ENCODE peak calls at places on chromosomes 1 and 21, in four cellular contexts. P is mammary epithelial cell, Z is H9, M is fibroblast of lung. W is an unnamed sample.
A peak's percentile ranks its signal among the peaks of the same experiment; 100 is the strongest.

GRCh38 chr1:8082945-8083344 is 56.8 kb upstream of the ERRFI1 start:
- DNase-seq in P (no peak), Z (no peak), M (peak; percentile 82), W (peak; percentile 41)

GRCh38 chr1:153572569-153573015 is 6.9 kb upstream of the S100A2 start:
- DNase-seq in Z (peak; percentile 81), P (peak; percentile 89), M (peak; percentile 88), W (peak; percentile 94)

GRCh38 chr1:171141336-171142051 is 43.6 kb upstream of the FMO2 start:
- DNase-seq in M (peak; percentile 100), P (no peak), Z (peak; percentile 36), W (no peak)

GRCh38 chr1:232988572-232989040 is 38.2 kb downstream of the NTPCR start:
- DNase-seq in Z (no peak), M (peak; percentile 43), P (peak; percentile 57), W (peak; percentile 79)

GRCh38 chr1:154716614-154717372 is 108.8 kb upstream of the ADAR start:
- DNase-seq in P (no peak), M (no peak), Z (no peak), W (no peak)

GRCh38 chr1:234756066-234756783 is 146.2 kb upstream of the IRF2BP2 start:
- DNase-seq in P (no peak), Z (no peak), M (no peak), W (no peak)

GRCh38 chr1:84143796-84144565 is at the start of gene PRKACB:
- DNase-seq in M (peak; percentile 34), P (peak; percentile 27), Z (no peak), W (peak; percentile 63)

GRCh38 chr1:171913385-171913784 is 72.1 kb downstream of the DNM3 start:
- DNase-seq in Z (no peak), P (peak; percentile 70), M (peak; percentile 24), W (peak; percentile 68)

GRCh38 chr1:32201011-32201855 is 838 bp downstream of the CCDC28B start:
- DNase-seq in P (peak; percentile 51), M (peak; percentile 46), Z (peak; percentile 78), W (no peak)

GRCh38 chr1:94790670-94791069 is 29.5 kb upstream of the SLC44A3 start:
- DNase-seq in M (no peak), P (no peak), Z (no peak), W (no peak)

GRCh38 chr21:46568562-46568961 is 36.3 kb downstream of the S100B start:
- DNase-seq in Z (no peak), P (no peak), M (no peak), W (no peak)

GRCh38 chr1:193335797-193336428 is 149.5 kb upstream of the B3GALT2 start:
- DNase-seq in M (peak; percentile 49), P (no peak), Z (no peak), W (no peak)

GRCh38 chr1:99106274-99106673 is 101.6 kb upstream of the PLPPR5 start:
- DNase-seq in Z (no peak), M (no peak), P (no peak), W (no peak)

GRCh38 chr1:214439352-214440119 is 111.9 kb downstream of the PTPN14 start:
- DNase-seq in P (peak; percentile 99), Z (peak; percentile 49), M (peak; percentile 98), W (peak; percentile 81)

GRCh38 chr1:13786541-13786940 is 86.6 kb downstream of the PRDM2 start:
- DNase-seq in M (no peak), P (no peak), Z (no peak), W (no peak)

GRCh38 chr21:39774252-39774651 is 29.3 kb downstream of the IGSF5 start:
- DNase-seq in Z (no peak), P (no peak), M (no peak), W (no peak)

GRCh38 chr1:35220976-35221375 is 28.0 kb upstream of the SFPQ start:
- DNase-seq in Z (peak; percentile 55), M (no peak), P (no peak), W (peak; percentile 39)

GRCh38 chr1:163290025-163290610 is 31.6 kb upstream of the NUF2 start:
- DNase-seq in Z (no peak), P (no peak), M (peak; percentile 86), W (peak; percentile 22)

GRCh38 chr1:86778510-86779218 is 74.3 kb downstream of the SH3GLB1 start:
- DNase-seq in M (peak; percentile 44), Z (no peak), P (peak; percentile 43), W (peak; percentile 62)

GRCh38 chr1:221793439-221794078 is 51.7 kb upstream of the DUSP10 start:
- DNase-seq in Z (no peak), M (no peak), P (no peak), W (no peak)

GRCh38 chr1:240169188-240169587 is 77.5 kb downstream of the FMN2 start:
- DNase-seq in P (no peak), Z (no peak), M (peak; percentile 28), W (peak; percentile 69)

GRCh38 chr1:216183007-216183406 is 240.2 kb downstream of the USH2A start:
- DNase-seq in M (peak; percentile 33), P (no peak), Z (peak; percentile 75), W (peak; percentile 76)

GRCh38 chr1:1122981-1123480 is 7.1 kb upstream of the C1orf159 start:
- DNase-seq in Z (no peak), M (no peak), P (no peak), W (peak; percentile 46)

GRCh38 chr1:186683637-186684410 is 3.6 kb upstream of the PTGS2 start:
- DNase-seq in Z (no peak), P (no peak), M (no peak), W (no peak)

GRCh38 chr1:206502403-206502802 is 4.9 kb upstream of the RASSF5 start:
- DNase-seq in Z (no peak), P (no peak), M (no peak), W (no peak)

GRCh38 chr1:180415985-180416633 is 86.3 kb downstream of the ACBD6 start:
- DNase-seq in Z (no peak), M (peak; percentile 69), P (peak; percentile 8), W (peak; percentile 53)

GRCh38 chr1:53999920-54000319 is 18.1 kb downstream of the LDLRAD1 start:
- DNase-seq in M (no peak), P (peak; percentile 84), Z (no peak), W (no peak)

GRCh38 chr1:98429851-98430496 is 231.5 kb upstream of the SNX7 start:
- DNase-seq in Z (no peak), P (no peak), M (no peak), W (peak; percentile 42)

GRCh38 chr21:35138665-35139381 is 89.7 kb upstream of the RUNX1 start:
- DNase-seq in P (peak; percentile 100), Z (no peak), M (peak; percentile 31), W (peak; percentile 94)

GRCh38 chr1:30028283-30028682 is 695.1 kb downstream of the MATN1 start:
- DNase-seq in P (no peak), Z (no peak), M (no peak), W (no peak)

GRCh38 chr21:22476726-22477646 is 1478.8 kb downstream of the NCAM2 start:
- DNase-seq in M (no peak), P (no peak), Z (peak; percentile 32), W (no peak)

GRCh38 chr1:167824163-167824794 is 89.7 kb downstream of the ADCY10 start:
- DNase-seq in Z (no peak), P (peak; percentile 35), M (no peak), W (no peak)

GRCh38 chr1:5913078-5913845 is 79.0 kb downstream of the NPHP4 start:
- DNase-seq in P (peak; percentile 7), Z (peak; percentile 29), M (no peak), W (no peak)

GRCh38 chr1:55337801-55338447 is 122.8 kb upstream of the USP24 start:
- DNase-seq in M (peak; percentile 83), Z (peak; percentile 61), P (peak; percentile 54), W (peak; percentile 72)

GRCh38 chr1:64864018-64864945 is 102.1 kb downstream of the JAK1 start:
- DNase-seq in Z (no peak), M (peak; percentile 3), P (no peak), W (peak; percentile 84)

GRCh38 chr1:30886710-30887428 is 21.7 kb downstream of the SDC3 start:
- DNase-seq in Z (no peak), M (no peak), P (no peak), W (no peak)

GRCh38 chr1:202104073-202104472 is 18.6 kb upstream of the GPR37L1 start:
- DNase-seq in M (no peak), P (no peak), Z (no peak), W (no peak)

GRCh38 chr1:247146671-247147070 is 25.1 kb downstream of the ZNF124 start:
- DNase-seq in Z (no peak), P (no peak), M (no peak), W (no peak)

DNA sequence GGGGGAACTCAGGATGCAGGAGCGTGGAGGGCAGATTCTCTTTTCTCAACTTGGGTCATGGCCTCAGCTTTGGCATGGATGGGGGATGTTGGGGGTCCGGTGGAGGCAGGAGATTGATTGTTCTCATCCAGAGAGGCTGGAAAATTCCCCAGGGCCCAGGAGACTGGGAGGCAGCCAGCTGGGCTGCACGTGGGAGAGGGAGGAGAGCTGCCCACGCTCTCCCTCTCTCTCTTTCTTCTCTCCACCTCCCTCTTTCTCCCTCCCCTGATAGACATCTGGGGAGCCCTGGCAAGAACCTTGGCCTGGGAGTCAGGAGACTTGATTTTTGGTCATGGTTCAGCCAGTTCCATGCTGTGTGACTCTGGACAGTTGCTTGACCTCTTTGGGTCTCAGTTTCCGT is 3.3 kb upstream of the BCAN start:
- DNase-seq in P (no peak), Z (no peak), M (no peak), W (no peak)
- H3K27me3 ChIP-seq in P (peaks cover 23% of the 10 kb centered on the region), Z (peaks cover 10% of the 10 kb centered on the region), M (peaks cover 69% of the 10 kb centered on the region), W (peaks cover 44% of the 10 kb centered on the region)

GRCh38 chr1:21034725-21035628 is 141.7 kb downstream of the EIF4G3 start:
- DNase-seq in Z (no peak), P (no peak), M (no peak), W (no peak)

GRCh38 chr1:21030201-21030600 is 146.5 kb downstream of the EIF4G3 start:
- DNase-seq in Z (no peak), P (no peak), M (no peak), W (no peak)

GRCh38 chr1:21035794-21036193 is 140.9 kb downstream of the EIF4G3 start:
- DNase-seq in Z (no peak), M (no peak), P (no peak), W (no peak)
- H4K20me1 ChIP-seq in Z (no peaks in the 10 kb centered on the region), M (no peaks in the 10 kb centered on the region), P (no peaks in the 10 kb centered on the region), W (no peaks in the 10 kb centered on the region)

GRCh38 chr1:207925210-207925609 is 14.3 kb upstream of the CD34 start:
- DNase-seq in P (no peak), M (peak; percentile 21), Z (peak; percentile 63), W (no peak)

GRCh38 chr1:207920481-207921050 is 9.6 kb upstream of the CD34 start:
- DNase-seq in P (no peak), Z (no peak), M (no peak), W (no peak)

GRCh38 chr1:207923121-207923520 is 12.2 kb upstream of the CD34 start:
- DNase-seq in Z (no peak), P (no peak), M (no peak), W (no peak)

GRCh38 chr1:207923561-207923960 is 12.6 kb upstream of the CD34 start:
- DNase-seq in Z (no peak), P (no peak), M (no peak), W (no peak)

GRCh38 chr1:207922554-207922953 is 11.6 kb upstream of the CD34 start:
- DNase-seq in M (no peak), Z (no peak), P (no peak), W (no peak)
- H3K27ac ChIP-seq in M (no peak overlapping the region), Z (no peak overlapping the region), P (no peak overlapping the region), W (no peak overlapping the region)

DNA sequence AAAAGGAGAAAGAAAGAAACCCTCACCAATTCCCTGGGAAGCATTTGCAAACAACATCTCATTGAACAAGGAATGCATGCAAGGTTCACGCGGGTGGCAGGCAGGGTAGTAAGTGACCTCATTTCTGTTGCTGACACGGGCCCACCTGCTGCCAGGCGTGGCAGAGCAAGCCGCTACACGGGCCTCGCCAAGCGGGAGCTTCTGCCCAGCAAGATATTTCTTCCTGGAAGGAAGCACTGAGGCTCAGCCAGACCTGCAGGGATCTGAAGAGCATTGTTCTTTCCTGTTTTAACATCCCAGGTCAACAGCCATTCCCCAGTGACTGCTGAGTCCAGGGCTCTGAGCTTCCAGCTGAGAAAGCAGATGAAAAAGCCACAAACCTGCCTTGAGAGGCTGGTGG is 91.9 kb upstream of the IGSF21 start:
- DNase-seq in P (no peak), Z (no peak), M (no peak), W (no peak)
- H3K27me3 ChIP-seq in P (no peaks in the 10 kb centered on the region), Z (no peaks in the 10 kb centered on the region), M (no peaks in the 10 kb centered on the region), W (peaks cover 47% of the 10 kb centered on the region)